ENCODE peak calls at places on chromosomes 5 and 9, in seven cellular contexts. G is HTR-8/SVneo, P is posterior cingulate gyrus, U is retina, X is mucosa of descending colon, Z is WTC11, T is KBM-7. Q is an unnamed sample.

GRCh38 chr5:171957591-171958251 is 48.7 kb downstream of the FBXW11 start:
- DNase-seq in T (peak; percentile 64), X (no peak), U (no peak), Z (no peak), P (no peak), G (no peak), Q (no peak)

GRCh38 chr5:151596839-151597539 is 5.9 kb upstream of the FAT2 start:
- DNase-seq in T (no peak), Z (peak; percentile 71), U (peak; percentile 67), G (peak; percentile 84), X (no peak), P (no peak), Q (no peak)

GRCh38 chr9:92970467-92970923 is 23.2 kb downstream of the FGD3 start:
- DNase-seq in G (no peak), Z (peak; percentile 43), U (no peak), X (no peak), T (no peak), P (no peak), Q (no peak)

GRCh38 chr5:40021007-40021406 is 596.2 kb upstream of the DAB2 start:
- DNase-seq in T (no peak), P (no peak), U (no peak), G (no peak), Z (no peak), X (no peak), Q (no peak)

GRCh38 chr9:92619601-92620300 is 50.2 kb downstream of the IPPK start:
- DNase-seq in X (no peak), Z (no peak), U (no peak), G (no peak), P (no peak), T (no peak), Q (no peak)

GRCh38 chr5:16819522-16820167 is 116.4 kb downstream of the MYO10 start:
- DNase-seq in T (no peak), U (no peak), P (no peak), X (no peak), G (no peak), Z (no peak), Q (peak; percentile 29)

GRCh38 chr9:114060711-114061110 is 17.4 kb downstream of the AMBP start:
- DNase-seq in Z (no peak), T (no peak), G (no peak), P (no peak), U (no peak), X (no peak), Q (no peak)

GRCh38 chr9:87305123-87305522 is 192.5 kb upstream of the DAPK1 start:
- DNase-seq in Z (no peak), T (no peak), G (no peak), U (no peak), X (no peak), P (no peak), Q (no peak)

GRCh38 chr5:9105851-9106250 is 440.0 kb downstream of the SEMA5A start:
- DNase-seq in G (no peak), X (no peak), Z (no peak), P (no peak), U (no peak), T (no peak), Q (no peak)

GRCh38 chr9:631596-631995 is 209.9 kb upstream of the DMRT1 start:
- DNase-seq in G (no peak), X (no peak), T (peak; percentile 25), P (no peak), U (no peak), Z (no peak), Q (no peak)

GRCh38 chr5:20105915-20106314 is 117.9 kb upstream of the CDH18 start:
- DNase-seq in T (no peak), U (no peak), Z (no peak), G (no peak), X (no peak), P (no peak), Q (no peak)

GRCh38 chr5:95973793-95974325 is 12.2 kb upstream of the ELL2 start:
- DNase-seq in Z (no peak), X (no peak), G (no peak), P (no peak), U (no peak), T (peak; percentile 19), Q (peak; percentile 44)

GRCh38 chr9:130441031-130441430 is 3.7 kb upstream of the ASS1 start:
- DNase-seq in G (no peak), T (no peak), X (no peak), Z (no peak), P (no peak), U (no peak), Q (no peak)

GRCh38 chr9:24090566-24090965 is 264.5 kb upstream of the ELAVL2 start:
- DNase-seq in U (no peak), X (no peak), P (no peak), T (no peak), Z (no peak), G (no peak), Q (no peak)

GRCh38 chr5:132457371-132458225 is 33.0 kb downstream of the IRF1 start:
- DNase-seq in P (no peak), Z (no peak), G (no peak), T (peak; percentile 75), X (peak; percentile 46), U (no peak), Q (no peak)

GRCh38 chr9:125172351-125172750 is 17.3 kb downstream of the PPP6C start:
- DNase-seq in X (no peak), Z (no peak), P (no peak), U (no peak), T (peak; percentile 48), G (no peak), Q (no peak)

GRCh38 chr5:25285116-25285515 is 640.3 kb upstream of the CDH10 start:
- DNase-seq in U (no peak), T (no peak), Z (no peak), P (no peak), X (no peak), G (no peak), Q (no peak)

GRCh38 chr9:129585352-129585751 is 35.5 kb downstream of the C9orf50 start:
- DNase-seq in U (no peak), T (no peak), P (no peak), Z (no peak), G (no peak), X (no peak), Q (no peak)

GRCh38 chr9:91004992-91005391 is 203.4 kb downstream of the SYK start:
- DNase-seq in G (no peak), T (no peak), X (no peak), Z (no peak), P (no peak), U (no peak), Q (no peak)

Q was measured in AG04450.